ENCODE peak calls at places on chromosomes 13 and 19, in six cellular contexts. F is PC-9, J is SK-N-SH, T is GM23248, K is HCT116, A is GM23338. U is an unnamed sample. For H3K9me2, the result is how much of the 10 kb centered on the place peaks cover.

GRCh38 chr13:40776232-40776631 is 5.2 kb upstream of the MRPS31 start:
- DNase-seq in K (no peak), A (no peak), J (no peak), F (no peak), T (no peak), U (no peak)

GRCh38 chr19:2888739-2889224 is 11.9 kb upstream of the ZNF57 start:
- DNase-seq in A (peak), T (peak), K (no peak), J (no peak), F (no peak), U (peak)

GRCh38 chr19:40465025-40465780 is at the start of gene BLVRB:
- DNase-seq in A (peak), F (peak), J (no peak), T (peak), K (no peak), U (peak)

GRCh38 chr13:99041788-99042187 is 63.9 kb upstream of the DOCK9 start:
- DNase-seq in F (no peak), T (no peak), A (no peak), J (no peak), K (no peak), U (no peak)

GRCh38 chr13:96179309-96179708 is 89.4 kb downstream of the HS6ST3 start:
- DNase-seq in A (no peak), J (no peak), F (no peak), T (no peak), K (no peak), U (no peak)

GRCh38 chr13:27370305-27370853 is 54.0 kb upstream of the GTF3A start:
- DNase-seq in J (no peak), T (peak), A (no peak), K (no peak), F (no peak), U (no peak)

GRCh38 chr13:108315955-108316354 is 46.4 kb downstream of the TNFSF13B start:
- DNase-seq in J (no peak), F (no peak), T (no peak), K (no peak), A (no peak), U (no peak)

GRCh38 chr19:15074371-15074770 is 7.6 kb upstream of the OR1I1 start:
- DNase-seq in J (no peak), A (no peak), T (no peak), F (peak), K (no peak), U (no peak)

GRCh38 chr19:56748443-56748842 is 76.9 kb upstream of the ZNF835 start:
- DNase-seq in F (peak), K (no peak), A (peak), T (peak), J (peak), U (peak)

GRCh38 chr19:16216744-16217670 is 19.3 kb downstream of the AP1M1 start:
- DNase-seq in A (no peak), K (no peak), T (no peak), J (peak), F (no peak), U (no peak)

GRCh38 chr19:45076029-45076850 is at the start of gene ZNF296:
- DNase-seq in F (peak), J (no peak), K (peak), T (peak), A (peak), U (peak)

GRCh38 chr19:2494447-2495129 is 18.7 kb downstream of the GADD45B start:
- DNase-seq in J (peak), K (no peak), F (peak), A (peak), T (peak), U (peak)

GRCh38 chr13:66765559-66765958 is 464.6 kb downstream of the PCDH9 start:
- DNase-seq in J (no peak), K (no peak), A (no peak), T (no peak), F (no peak), U (no peak)

GRCh38 chr19:38211779-38212178 is 12.2 kb downstream of the DPF1 start:
- DNase-seq in F (no peak), T (no peak), J (no peak), A (peak), K (no peak), U (no peak)

GRCh38 chr13:113142876-113143275 is 15.6 kb upstream of the PROZ start:
- DNase-seq in T (peak), A (no peak), J (no peak), K (no peak), F (no peak), U (no peak)

GRCh38 chr13:28983661-28984060 is 163.5 kb downstream of the MTUS2 start:
- DNase-seq in J (no peak), A (no peak), K (no peak), T (no peak), F (no peak), U (no peak)

GRCh38 chr13:99415014-99415650 is 86.1 kb upstream of the TM9SF2 start:
- DNase-seq in K (no peak), J (no peak), T (no peak), F (no peak), A (no peak), U (no peak)

GRCh38 chr13:44296856-44297255 is 76.8 kb upstream of the SERP2 start:
- DNase-seq in T (no peak), A (no peak), K (no peak), F (no peak), J (no peak), U (no peak)

GRCh38 chr19:49595006-49595818 is 4.2 kb downstream of the PRR12 start:
- DNase-seq in A (no peak), K (no peak), F (peak), J (no peak), T (no peak), U (no peak)

GRCh38 chr13:36475468-36475867 is 43.2 kb downstream of the CCNA1 start:
- DNase-seq in K (no peak), T (no peak), F (peak), J (peak), A (peak), U (peak)

GRCh38 chr19:13007292-13008045 is 12.2 kb downstream of the NFIX start:
- DNase-seq in J (peak), K (no peak), T (peak), A (no peak), F (no peak), U (no peak)

GRCh38 chr13:94168784-94169512 is 310.5 kb downstream of the DCT start:
- DNase-seq in F (no peak), T (no peak), J (no peak), K (no peak), A (no peak), U (no peak)

GRCh38 chr19:46049597-46049996 is 8.8 kb upstream of the IGFL4 start:
- DNase-seq in J (no peak), A (peak), K (no peak), T (no peak), F (no peak), U (peak)

GRCh38 chr19:14337510-14337909 is 43.7 kb upstream of the ADGRE5 start:
- DNase-seq in J (peak), K (peak), A (peak), T (peak), F (no peak), U (peak)

GRCh38 chr19:56623006-56623405 is 20.0 kb upstream of the SMIM17 start:
- DNase-seq in J (no peak), T (no peak), F (no peak), A (no peak), K (no peak), U (no peak)

GRCh38 chr19:3536429-3537100 is 2.4 kb upstream of the TEKTIP1 start:
- DNase-seq in J (peak), K (no peak), T (no peak), F (no peak), A (no peak), U (no peak)

GRCh38 chr19:1945899-1946298 is 4.9 kb downstream of the CSNK1G2 start:
- DNase-seq in T (peak), K (no peak), F (no peak), A (peak), J (peak), U (peak)

GRCh38 chr19:51003316-51003715 is 1.9 kb upstream of the KLK8 start:
- DNase-seq in A (no peak), T (no peak), K (no peak), F (no peak), J (peak), U (no peak)

DNA sequence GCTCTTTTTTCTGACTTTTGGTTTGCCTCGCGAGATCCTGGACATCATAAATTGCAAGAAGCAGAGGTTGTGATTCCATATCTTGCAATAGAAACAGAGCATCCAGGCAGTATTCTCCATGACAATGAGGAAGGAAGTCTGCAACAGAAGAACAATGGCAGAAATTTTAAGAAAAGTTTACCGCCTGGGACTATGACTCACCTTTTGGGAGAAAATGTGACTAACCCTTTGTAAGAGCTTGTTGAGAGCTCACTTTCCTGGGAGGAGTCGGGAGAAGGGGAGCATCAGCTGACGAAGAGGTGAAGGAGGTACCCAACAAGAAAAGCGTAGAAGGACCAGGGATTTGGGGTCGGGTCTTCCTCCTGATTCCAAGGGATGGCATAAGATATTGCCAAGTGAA is 34.3 kb upstream of the TNFSF11 start:
- DNase-seq in J (no peak), A (peak), K (no peak), T (peak), F (no peak), U (no peak)
- H3K9me2 ChIP-seq in J (under half), A (under half), K (under half), T (under half), F (under half), U (under half)

DNA sequence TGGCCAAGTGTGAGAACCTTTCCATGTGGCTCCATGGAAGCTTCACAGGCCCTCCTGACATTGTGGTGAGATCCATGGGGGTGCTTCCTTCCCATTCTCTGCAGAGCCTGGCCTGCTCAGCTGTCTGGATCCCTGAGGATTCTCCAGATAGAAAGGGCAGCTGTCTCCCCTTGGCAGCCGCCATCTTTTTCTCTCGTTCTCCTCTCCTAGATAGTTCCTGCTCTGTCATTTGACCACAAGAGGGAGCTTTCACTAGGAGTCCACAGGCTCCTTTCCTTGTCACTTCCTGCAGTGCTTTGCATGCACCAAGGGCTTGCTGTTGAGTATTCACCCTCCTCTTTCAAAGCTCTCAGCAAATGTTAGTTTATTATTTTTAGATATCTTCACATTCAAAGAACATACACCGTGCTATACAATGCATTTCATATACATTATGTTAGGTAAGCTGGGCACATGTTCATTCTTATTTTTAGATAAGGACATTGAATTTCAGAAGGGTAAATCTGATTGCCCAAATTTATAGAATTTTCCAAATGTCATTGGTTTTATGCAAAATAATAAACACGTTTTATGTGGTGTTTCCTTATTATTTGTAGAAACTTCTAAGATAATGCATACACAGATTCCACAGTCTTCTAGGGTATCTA is 133.2 kb downstream of the FRY start:
- DNase-seq in T (peak), J (peak), K (peak), A (peak), F (no peak), U (peak)
- H3K9me2 ChIP-seq in T (under half), J (under half), K (under half), A (under half), F (under half), U (under half)

DNA sequence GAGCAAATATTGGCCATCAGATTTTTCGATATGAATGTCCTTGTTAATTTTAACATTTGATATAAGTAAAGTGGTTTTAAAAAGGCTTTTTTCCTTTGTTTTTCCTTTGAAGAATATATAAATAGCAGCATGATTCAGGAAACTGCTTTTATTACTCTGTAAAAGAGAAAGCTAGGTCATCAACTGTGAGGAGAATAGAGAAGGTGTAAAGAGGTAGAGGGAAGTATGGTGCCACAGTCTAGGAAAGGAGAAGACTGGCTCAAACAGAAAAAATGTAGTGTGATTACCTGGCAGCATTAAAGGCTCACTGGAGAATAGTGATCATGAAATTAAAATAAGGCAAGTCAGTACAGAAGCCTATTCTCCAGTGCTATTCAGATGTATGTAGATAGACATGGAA is 1115.8 kb upstream of the PCDH9 start:
- DNase-seq in A (no peak), K (no peak), T (no peak), F (no peak), J (no peak), U (no peak)
- H3K9me2 ChIP-seq in A (under half), K (under half), T (under half), F (under half), J (under half), U (under half)

GRCh38 chr19:19445911-19446361 is 40.5 kb downstream of the GATAD2A start:
- DNase-seq in A (no peak), T (peak), F (no peak), J (no peak), K (no peak), U (peak)

GRCh38 chr19:19443902-19444693 is 38.6 kb downstream of the GATAD2A start:
- DNase-seq in A (no peak), F (no peak), J (no peak), K (no peak), T (no peak), U (no peak)

GRCh38 chr19:19443283-19443682 is 37.8 kb downstream of the GATAD2A start:
- DNase-seq in F (no peak), A (no peak), T (no peak), J (no peak), K (no peak), U (no peak)

GRCh38 chr19:19445288-19445687 is 39.8 kb downstream of the GATAD2A start:
- DNase-seq in K (no peak), J (no peak), F (no peak), A (no peak), T (no peak), U (no peak)

DNA sequence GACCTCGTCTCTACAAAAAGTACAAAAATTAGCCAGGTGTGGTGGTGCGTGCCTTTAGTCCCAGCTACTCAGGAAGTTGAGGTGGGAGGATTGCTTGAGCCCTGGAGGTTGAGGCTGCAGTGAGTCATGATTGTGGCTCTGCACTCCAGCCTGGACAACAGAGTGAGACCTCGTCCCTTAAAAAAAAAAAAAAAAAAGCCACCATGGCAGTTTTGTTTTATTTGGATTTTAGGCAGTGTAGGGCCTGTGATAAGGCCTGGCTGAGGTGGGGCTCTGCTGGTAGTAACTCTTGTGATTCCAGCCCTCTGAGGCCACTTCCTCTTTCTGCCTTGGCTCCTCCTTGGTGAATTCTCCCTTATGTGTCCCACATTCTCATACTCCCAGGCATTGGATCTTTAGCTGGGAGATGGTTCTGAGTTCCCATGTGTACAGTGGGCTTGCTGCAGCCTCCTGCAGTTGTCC is 39.2 kb downstream of the GATAD2A start:
- DNase-seq in F (no peak), A (no peak), K (no peak), J (no peak), T (peak), U (peak)
- H3K9me2 ChIP-seq in F (under half), A (under half), K (under half), J (under half), T (under half), U (under half)

DNA sequence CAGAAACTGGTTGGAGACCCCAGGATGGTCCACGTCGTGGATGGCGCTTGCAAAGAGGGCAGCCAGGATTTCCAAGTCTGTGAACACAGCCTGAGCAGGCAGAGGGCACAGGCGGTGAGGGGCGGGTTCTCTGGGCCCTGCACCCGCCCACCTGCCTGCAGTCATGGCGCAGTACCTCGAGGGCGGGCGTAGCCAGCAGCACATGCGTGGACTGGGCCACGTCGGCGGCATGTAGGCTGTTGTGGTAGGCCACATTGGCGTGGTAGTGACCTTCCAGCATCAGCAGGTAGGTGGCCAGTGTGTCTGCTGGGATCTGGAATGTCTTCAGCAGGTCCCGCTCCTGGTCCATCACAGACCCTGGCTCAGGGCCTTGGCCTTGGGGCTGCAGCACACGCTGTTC is 8.1 kb downstream of the PDE4C start:
- DNase-seq in F (no peak), J (no peak), T (no peak), A (no peak), K (no peak), U (no peak)
- H3K9me2 ChIP-seq in F (under half), J (under half), T (under half), A (under half), K (under half), U (under half)

DNA sequence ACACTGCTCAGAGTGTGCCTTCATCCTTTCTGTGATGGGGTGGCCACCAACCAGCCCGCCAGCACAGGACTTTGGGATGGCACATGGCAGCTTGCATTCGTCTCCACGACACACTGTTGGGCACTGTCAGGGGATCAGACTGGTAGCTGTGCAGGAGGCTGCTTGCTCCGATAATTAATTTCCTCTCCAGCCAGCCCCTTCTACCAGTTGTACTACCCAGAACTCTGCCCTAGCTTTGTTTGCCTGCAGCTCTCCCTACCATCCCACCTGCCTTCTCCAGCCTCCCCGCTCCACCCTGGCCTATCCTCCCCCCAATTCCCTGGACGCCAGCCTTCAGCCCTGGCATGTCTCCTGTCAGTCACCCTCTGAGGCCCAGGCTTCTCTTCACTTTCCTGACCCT is 228.3 kb downstream of the TSHZ3 start:
- DNase-seq in K (no peak), A (no peak), J (no peak), T (no peak), F (no peak), U (no peak)
- H3K9me2 ChIP-seq in K (under half), A (under half), J (under half), T (under half), F (under half), U (under half)

DNA sequence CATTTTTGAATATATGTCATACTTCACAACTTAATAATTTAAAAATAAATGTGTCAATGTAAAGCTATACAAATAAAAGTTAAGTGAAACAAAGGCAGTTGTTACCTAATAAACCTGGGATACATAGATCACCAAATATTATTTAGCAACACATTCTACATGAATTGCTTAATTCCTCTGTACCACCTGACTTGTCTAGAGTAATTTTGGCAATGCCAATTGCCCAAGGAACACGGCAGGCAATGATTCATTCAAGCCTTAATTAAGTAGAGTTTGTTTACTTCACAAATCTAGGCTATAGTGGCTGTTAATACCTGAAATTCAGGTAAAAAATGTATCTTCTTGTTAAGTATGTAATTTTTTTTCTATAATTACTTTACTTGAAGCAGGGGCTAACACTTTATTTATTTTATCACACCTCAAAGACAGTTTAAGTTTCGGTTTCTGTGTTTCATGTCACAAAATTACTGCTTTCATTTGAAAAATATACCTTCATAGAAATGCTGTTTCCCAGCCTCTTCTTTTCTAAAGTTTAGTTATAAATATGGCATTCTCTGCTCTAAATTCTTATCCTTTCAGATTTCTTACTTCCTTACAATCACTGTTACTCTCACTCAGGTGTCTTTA is 705.7 kb downstream of the SLITRK5 start:
- DNase-seq in J (no peak), F (no peak), T (no peak), A (no peak), K (no peak), U (no peak)
- H3K9me2 ChIP-seq in J (under half), F (under half), T (under half), A (under half), K (under half), U (under half)

U was measured in OCI-LY7.